ENCODE peak calls at places on chromosomes 4 and X, in five cellular contexts. One of them, this sample, is unnamed.

GRCh38 chr4:3461515-3462291 is 1.4 kb upstream of the DOK7 start:
- DNase-seq in AG04450: no peak
- DNase-seq in PC-9: peak
- DNase-seq in GM12878: no peak
- DNase-seq in right lobe of liver: peak
- DNase-seq in this sample: no peak

GRCh38 chr4:85477538-85477937 is 2.6 kb downstream of the ARHGAP24 start:
- DNase-seq in right lobe of liver: no peak
- DNase-seq in AG04450: no peak
- DNase-seq in GM12878: no peak
- DNase-seq in PC-9: no peak
- DNase-seq in this sample: no peak

GRCh38 chr4:103052145-103052544 is 24.4 kb downstream of the SLC9B2 start:
- DNase-seq in PC-9: no peak
- DNase-seq in AG04450: no peak
- DNase-seq in right lobe of liver: no peak
- DNase-seq in GM12878: no peak
- DNase-seq in this sample: no peak

GRCh38 chrX:3184176-3184930 is 143.1 kb downstream of the ARSF start:
- DNase-seq in PC-9: no peak
- DNase-seq in GM12878: no peak
- DNase-seq in right lobe of liver: no peak
- DNase-seq in AG04450: peak
- DNase-seq in this sample: no peak

GRCh38 chr4:184450045-184450444 is 24.3 kb downstream of the IRF2 start:
- DNase-seq in right lobe of liver: no peak
- DNase-seq in AG04450: peak
- DNase-seq in PC-9: no peak
- DNase-seq in GM12878: no peak
- DNase-seq in this sample: no peak

GRCh38 chrX:154714925-154715324 is 36.0 kb downstream of the GAB3 start:
- DNase-seq in PC-9: no peak
- DNase-seq in right lobe of liver: no peak
- DNase-seq in AG04450: no peak
- DNase-seq in GM12878: no peak
- DNase-seq in this sample: no peak

GRCh38 chrX:36867143-36867542 is 141.0 kb upstream of the FAM47C start:
- DNase-seq in AG04450: no peak
- DNase-seq in right lobe of liver: no peak
- DNase-seq in GM12878: no peak
- DNase-seq in PC-9: no peak
- DNase-seq in this sample: no peak

GRCh38 chr4:10223782-10224181 is 107.2 kb upstream of the WDR1 start:
- DNase-seq in PC-9: no peak
- DNase-seq in right lobe of liver: no peak
- DNase-seq in GM12878: no peak
- DNase-seq in AG04450: no peak
- DNase-seq in this sample: no peak

GRCh38 chr4:25439913-25440477 is 62.9 kb downstream of the ANAPC4 start:
- DNase-seq in PC-9: no peak
- DNase-seq in right lobe of liver: no peak
- DNase-seq in AG04450: peak
- DNase-seq in GM12878: peak
- DNase-seq in this sample: no peak

GRCh38 chrX:116173006-116173405 is 2.5 kb downstream of the AGTR2 start:
- DNase-seq in GM12878: no peak
- DNase-seq in right lobe of liver: no peak
- DNase-seq in PC-9: no peak
- DNase-seq in AG04450: no peak
- DNase-seq in this sample: no peak

GRCh38 chr4:149173241-149174013 is 642.2 kb downstream of the IQCM start:
- DNase-seq in right lobe of liver: no peak
- DNase-seq in PC-9: no peak
- DNase-seq in GM12878: no peak
- DNase-seq in AG04450: no peak
- DNase-seq in this sample: no peak

GRCh38 chrX:38347136-38347535 is 5.3 kb upstream of the OTC start:
- DNase-seq in AG04450: no peak
- DNase-seq in right lobe of liver: no peak
- DNase-seq in PC-9: no peak
- DNase-seq in GM12878: no peak
- DNase-seq in this sample: no peak

GRCh38 chrX:17164936-17165335 is 210.1 kb upstream of the NHS start:
- DNase-seq in AG04450: no peak
- DNase-seq in PC-9: no peak
- DNase-seq in GM12878: no peak
- DNase-seq in right lobe of liver: no peak
- DNase-seq in this sample: no peak

GRCh38 chrX:103791826-103792458 is 15.3 kb downstream of the PLP1 start:
- DNase-seq in GM12878: no peak
- DNase-seq in right lobe of liver: no peak
- DNase-seq in PC-9: no peak
- DNase-seq in AG04450: no peak
- DNase-seq in this sample: no peak

GRCh38 chr4:147096667-147097604 is 151.3 kb upstream of the TTC29 start:
- DNase-seq in PC-9: peak
- DNase-seq in GM12878: no peak
- DNase-seq in AG04450: peak
- DNase-seq in right lobe of liver: no peak
- DNase-seq in this sample: no peak

GRCh38 chr4:48343035-48343434 is 1.7 kb downstream of the SLAIN2 start:
- DNase-seq in right lobe of liver: no peak
- DNase-seq in PC-9: no peak
- DNase-seq in AG04450: no peak
- DNase-seq in GM12878: no peak
- DNase-seq in this sample: no peak

GRCh38 chr4:2402053-2402452 is 16.4 kb downstream of the ZFYVE28 start:
- DNase-seq in right lobe of liver: peak
- DNase-seq in PC-9: no peak
- DNase-seq in GM12878: no peak
- DNase-seq in AG04450: no peak
- DNase-seq in this sample: no peak

GRCh38 chr4:90457817-90458216 is 330.6 kb downstream of the CCSER1 start:
- DNase-seq in PC-9: no peak
- DNase-seq in GM12878: no peak
- DNase-seq in right lobe of liver: no peak
- DNase-seq in AG04450: no peak
- DNase-seq in this sample: no peak

GRCh38 chr4:6377626-6378492 is 94.6 kb downstream of the PPP2R2C start:
- DNase-seq in PC-9: no peak
- DNase-seq in AG04450: no peak
- DNase-seq in right lobe of liver: no peak
- DNase-seq in GM12878: no peak
- DNase-seq in this sample: no peak

GRCh38 chr4:17817027-17817426 is 6.2 kb downstream of the NCAPG start:
- DNase-seq in right lobe of liver: no peak
- DNase-seq in AG04450: peak
- DNase-seq in PC-9: peak
- DNase-seq in GM12878: peak
- DNase-seq in this sample: no peak

GRCh38 chr4:8191136-8191747 is 7.8 kb upstream of the SH3TC1 start:
- DNase-seq in AG04450: no peak
- DNase-seq in PC-9: peak
- DNase-seq in GM12878: peak
- DNase-seq in right lobe of liver: peak
- DNase-seq in this sample: peak

GRCh38 chrX:68983004-68983857 is 154.4 kb downstream of the EFNB1 start:
- DNase-seq in GM12878: no peak
- DNase-seq in PC-9: no peak
- DNase-seq in AG04450: no peak
- DNase-seq in right lobe of liver: no peak
- DNase-seq in this sample: no peak

GRCh38 chr4:41260315-41260714 is 3.6 kb downstream of the UCHL1 start:
- DNase-seq in right lobe of liver: no peak
- DNase-seq in PC-9: no peak
- DNase-seq in AG04450: no peak
- DNase-seq in GM12878: no peak
- DNase-seq in this sample: no peak

GRCh38 chrX:112536544-112536943 is 143.2 kb downstream of the LHFPL1 start:
- DNase-seq in PC-9: no peak
- DNase-seq in GM12878: no peak
- DNase-seq in right lobe of liver: no peak
- DNase-seq in AG04450: no peak
- DNase-seq in this sample: no peak

GRCh38 chr4:177308842-177309524 is 691 bp upstream of the NEIL3 start:
- DNase-seq in AG04450: no peak
- DNase-seq in GM12878: no peak
- DNase-seq in right lobe of liver: no peak
- DNase-seq in PC-9: no peak
- DNase-seq in this sample: no peak

GRCh38 chr4:80196259-80197131 is 808 bp upstream of the PRDM8 start:
- DNase-seq in GM12878: no peak
- DNase-seq in AG04450: no peak
- DNase-seq in right lobe of liver: no peak
- DNase-seq in PC-9: no peak
- DNase-seq in this sample: no peak

GRCh38 chrX:100872161-100872560 is 2.0 kb downstream of the NOX1 start:
- DNase-seq in right lobe of liver: no peak
- DNase-seq in PC-9: no peak
- DNase-seq in GM12878: no peak
- DNase-seq in AG04450: no peak
- DNase-seq in this sample: no peak

GRCh38 chr4:15479089-15479912 is 9.6 kb downstream of the CC2D2A start:
- DNase-seq in right lobe of liver: peak
- DNase-seq in AG04450: peak
- DNase-seq in PC-9: peak
- DNase-seq in GM12878: no peak
- DNase-seq in this sample: no peak

GRCh38 chr4:15482842-15483241 is 13.2 kb downstream of the CC2D2A start:
- DNase-seq in GM12878: no peak
- DNase-seq in PC-9: no peak
- DNase-seq in AG04450: no peak
- DNase-seq in right lobe of liver: no peak
- DNase-seq in this sample: no peak

GRCh38 chr4:15482346-15482745 is 12.7 kb downstream of the CC2D2A start:
- DNase-seq in PC-9: no peak
- DNase-seq in right lobe of liver: no peak
- DNase-seq in GM12878: no peak
- DNase-seq in AG04450: no peak
- DNase-seq in this sample: no peak

GRCh38 chr4:15478724-15479088 is 9.0 kb downstream of the CC2D2A start:
- DNase-seq in right lobe of liver: no peak
- DNase-seq in AG04450: no peak
- DNase-seq in GM12878: no peak
- DNase-seq in PC-9: no peak
- DNase-seq in this sample: no peak

DNA sequence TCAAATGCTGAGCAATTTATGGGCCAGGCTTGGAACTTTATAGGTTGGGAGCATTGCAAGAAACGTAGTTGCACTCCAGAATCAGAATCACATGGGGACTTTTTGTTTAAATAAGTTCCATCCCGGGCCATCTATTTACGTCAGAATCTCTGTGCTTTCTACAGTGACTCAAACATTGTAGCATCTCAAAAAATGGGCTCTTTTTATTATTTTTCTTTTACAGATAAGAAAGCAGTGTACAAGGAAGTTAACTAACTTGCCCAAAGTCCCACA is 10.2 kb downstream of the CC2D2A start:
- DNase-seq in GM12878: no peak
- DNase-seq in PC-9: no peak
- DNase-seq in right lobe of liver: no peak
- DNase-seq in AG04450: peak
- DNase-seq in this sample: no peak
- H3K27ac ChIP-seq in GM12878: no peak
- H3K27ac ChIP-seq in PC-9: no peak
- H3K27ac ChIP-seq in right lobe of liver: peak
- H3K27ac ChIP-seq in AG04450: peak
- H3K27ac ChIP-seq in this sample: peak

DNA sequence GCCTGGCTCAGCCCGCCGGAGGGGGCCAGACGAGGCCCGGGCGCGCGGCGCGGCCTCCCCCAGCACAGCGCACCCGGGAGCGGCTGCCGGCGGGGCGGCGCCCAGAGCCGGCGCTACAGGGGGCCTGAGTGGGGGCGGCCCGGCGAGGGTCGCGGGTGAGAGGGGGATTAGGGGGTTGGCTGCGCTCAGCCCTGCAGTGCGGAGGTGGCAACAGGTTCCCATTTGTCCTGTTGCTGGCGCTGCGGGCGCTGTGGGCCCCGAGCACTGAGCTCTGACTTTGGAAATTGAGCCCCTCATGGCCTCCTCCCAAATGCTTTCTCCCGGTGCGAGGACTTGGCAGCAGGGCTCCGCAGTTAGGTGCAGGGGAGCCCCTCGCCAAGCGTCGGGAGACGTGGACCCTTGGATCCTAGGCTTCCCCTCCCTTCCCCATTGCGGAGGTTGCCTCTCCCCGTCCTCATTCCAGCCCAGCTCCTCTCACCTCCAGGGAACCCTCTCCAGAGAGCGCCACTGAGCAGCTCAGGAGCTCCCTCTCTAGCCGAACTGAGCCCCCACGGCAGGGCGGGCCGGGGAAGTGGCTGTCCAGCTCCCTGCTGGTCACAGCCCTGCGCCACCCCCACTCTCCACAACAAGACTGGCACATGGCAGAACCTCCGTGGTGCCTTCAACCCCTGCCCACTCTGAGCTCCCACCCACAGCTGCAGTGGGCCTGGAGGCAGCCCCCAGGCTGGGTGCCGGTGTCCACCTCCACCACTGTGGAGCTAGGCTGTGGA is 2.5 kb upstream of the DUSP9 start:
- DNase-seq in GM12878: no peak
- DNase-seq in AG04450: no peak
- DNase-seq in right lobe of liver: peak
- DNase-seq in PC-9: no peak
- DNase-seq in this sample: peak
- H3K4me3 ChIP-seq in GM12878: no peak
- H3K4me3 ChIP-seq in AG04450: no peak
- H3K4me3 ChIP-seq in right lobe of liver: no peak
- H3K4me3 ChIP-seq in PC-9: no peak
- H3K4me3 ChIP-seq in this sample: no peak

GRCh38 chr4:138967313-138967712 is 48.3 kb upstream of the NOCT start:
- DNase-seq in right lobe of liver: no peak
- DNase-seq in AG04450: no peak
- DNase-seq in PC-9: peak
- DNase-seq in GM12878: peak
- DNase-seq in this sample: no peak
- H3K27ac ChIP-seq in right lobe of liver: peak
- H3K27ac ChIP-seq in AG04450: no peak
- H3K27ac ChIP-seq in PC-9: no peak
- H3K27ac ChIP-seq in GM12878: no peak
- H3K27ac ChIP-seq in this sample: no peak

GRCh38 chr4:67712000-67712625 is 11.2 kb upstream of the UBA6 start:
- DNase-seq in AG04450: no peak
- DNase-seq in GM12878: no peak
- DNase-seq in right lobe of liver: no peak
- DNase-seq in PC-9: peak
- DNase-seq in this sample: no peak

GRCh38 chr4:67714248-67714583 is 13.3 kb upstream of the UBA6 start:
- DNase-seq in PC-9: no peak
- DNase-seq in AG04450: no peak
- DNase-seq in right lobe of liver: no peak
- DNase-seq in GM12878: no peak
- DNase-seq in this sample: no peak

GRCh38 chr4:67714955-67715354 is 14.0 kb upstream of the UBA6 start:
- DNase-seq in right lobe of liver: no peak
- DNase-seq in AG04450: no peak
- DNase-seq in GM12878: no peak
- DNase-seq in PC-9: no peak
- DNase-seq in this sample: no peak

GRCh38 chr4:67712650-67713530 is 11.9 kb upstream of the UBA6 start:
- DNase-seq in right lobe of liver: no peak
- DNase-seq in AG04450: no peak
- DNase-seq in PC-9: no peak
- DNase-seq in GM12878: no peak
- DNase-seq in this sample: no peak

GRCh38 chr4:67713531-67714247 is 12.7 kb upstream of the UBA6 start:
- DNase-seq in right lobe of liver: no peak
- DNase-seq in GM12878: no peak
- DNase-seq in PC-9: peak
- DNase-seq in AG04450: no peak
- DNase-seq in this sample: no peak
- H3K4me3 ChIP-seq in right lobe of liver: no peak
- H3K4me3 ChIP-seq in GM12878: no peak
- H3K4me3 ChIP-seq in PC-9: no peak
- H3K4me3 ChIP-seq in AG04450: no peak
- H3K4me3 ChIP-seq in this sample: no peak